ENCODE peak calls at places on chromosomes 11 and 22, in five cellular contexts. D is kidney, X is AG10803, T is neural progenitor cell, U is A549. G is an unnamed sample.

GRCh38 chr11:64919627-64920026 is 2.6 kb upstream of the ATG2A start:
- DNase-seq in D (no peak), X (no peak), T (no peak), U (no peak), G (no peak)

GRCh38 chr11:15434529-15434928 is 319.8 kb downstream of the INSC start:
- DNase-seq in D (no peak), X (no peak), T (no peak), U (no peak), G (no peak)

GRCh38 chr11:69520186-69520585 is 38.7 kb downstream of the LINC01488 start:
- DNase-seq in D (no peak), X (peak; percentile 66), T (no peak), U (no peak), G (no peak)

GRCh38 chr11:114563077-114563476 is 3.4 kb upstream of the NXPE1 start:
- DNase-seq in D (no peak), X (no peak), T (no peak), U (peak; percentile 6), G (no peak)

GRCh38 chr11:63375434-63375833 is 5.8 kb downstream of the SLC22A9 start:
- DNase-seq in D (no peak), X (no peak), T (no peak), U (no peak), G (no peak)

GRCh38 chr11:119509969-119510401 is 87.0 kb upstream of the THY1 start:
- DNase-seq in D (no peak), X (peak; percentile 89), T (no peak), U (peak; percentile 42), G (no peak)

GRCh38 chr22:49208768-49209252 is 618.9 kb downstream of the BRD1 start:
- DNase-seq in D (peak; percentile 37), X (no peak), T (peak; percentile 81), U (no peak), G (peak; percentile 40)

GRCh38 chr22:47619631-47620030 is 857.2 kb downstream of the TBC1D22A start:
- DNase-seq in D (no peak), X (no peak), T (no peak), U (no peak), G (no peak)

GRCh38 chr22:41367680-41368542 is 13.8 kb upstream of the TEF start:
- DNase-seq in D (peak; percentile 78), X (peak; percentile 72), T (peak; percentile 51), U (no peak), G (no peak)

GRCh38 chr22:40594924-40595323 is 41.6 kb downstream of the MRTFA start:
- DNase-seq in D (no peak), X (peak; percentile 24), T (no peak), U (no peak), G (no peak)

GRCh38 chr11:8018742-8019631 is 31.9 kb downstream of the EIF3F start:
- DNase-seq in D (peak; percentile 92), X (peak; percentile 74), T (peak; percentile 90), U (peak; percentile 32), G (peak; percentile 74)

GRCh38 chr11:93843906-93844305 is 6.5 kb downstream of the VSTM5 start:
- DNase-seq in D (no peak), X (no peak), T (no peak), U (no peak), G (no peak)

GRCh38 chr11:110715541-110715940 is 3.3 kb upstream of the ARHGAP20 start:
- DNase-seq in D (no peak), X (peak; percentile 31), T (no peak), U (no peak), G (no peak)

GRCh38 chr11:77400775-77401469 is 73.0 kb downstream of the PAK1 start:
- DNase-seq in D (no peak), X (no peak), T (no peak), U (no peak), G (no peak)

GRCh38 chr11:65776196-65776595 is 4.6 kb downstream of the AP5B1 start:
- DNase-seq in D (no peak), X (peak; percentile 39), T (no peak), U (no peak), G (no peak)

GRCh38 chr11:72395993-72396392 is 38.3 kb downstream of the CLPB start:
- DNase-seq in D (no peak), X (no peak), T (no peak), U (no peak), G (no peak)

GRCh38 chr11:32391965-32392553 is 43.3 kb downstream of the WT1 start:
- DNase-seq in D (no peak), X (peak; percentile 86), T (no peak), U (no peak), G (no peak)

GRCh38 chr11:76005746-76006145 is 190.7 kb downstream of the UVRAG start:
- DNase-seq in D (no peak), X (peak; percentile 12), T (no peak), U (peak; percentile 16), G (no peak)

GRCh38 chr11:72702842-72703241 is 28.6 kb upstream of the PDE2A start:
- DNase-seq in D (peak; percentile 64), X (no peak), T (no peak), U (no peak), G (no peak)

GRCh38 chr11:107769189-107769588 is 57.3 kb upstream of the SLN start:
- DNase-seq in D (no peak), X (peak; percentile 64), T (no peak), U (no peak), G (no peak)

GRCh38 chr11:2590951-2591754 is 108.6 kb downstream of the KCNQ1OT1 start:
- DNase-seq in D (peak; percentile 48), X (no peak), T (no peak), U (no peak), G (no peak)

GRCh38 chr22:44229331-44229730 is 48.6 kb downstream of the PARVG start:
- DNase-seq in D (no peak), X (no peak), T (no peak), U (no peak), G (no peak)

DNA sequence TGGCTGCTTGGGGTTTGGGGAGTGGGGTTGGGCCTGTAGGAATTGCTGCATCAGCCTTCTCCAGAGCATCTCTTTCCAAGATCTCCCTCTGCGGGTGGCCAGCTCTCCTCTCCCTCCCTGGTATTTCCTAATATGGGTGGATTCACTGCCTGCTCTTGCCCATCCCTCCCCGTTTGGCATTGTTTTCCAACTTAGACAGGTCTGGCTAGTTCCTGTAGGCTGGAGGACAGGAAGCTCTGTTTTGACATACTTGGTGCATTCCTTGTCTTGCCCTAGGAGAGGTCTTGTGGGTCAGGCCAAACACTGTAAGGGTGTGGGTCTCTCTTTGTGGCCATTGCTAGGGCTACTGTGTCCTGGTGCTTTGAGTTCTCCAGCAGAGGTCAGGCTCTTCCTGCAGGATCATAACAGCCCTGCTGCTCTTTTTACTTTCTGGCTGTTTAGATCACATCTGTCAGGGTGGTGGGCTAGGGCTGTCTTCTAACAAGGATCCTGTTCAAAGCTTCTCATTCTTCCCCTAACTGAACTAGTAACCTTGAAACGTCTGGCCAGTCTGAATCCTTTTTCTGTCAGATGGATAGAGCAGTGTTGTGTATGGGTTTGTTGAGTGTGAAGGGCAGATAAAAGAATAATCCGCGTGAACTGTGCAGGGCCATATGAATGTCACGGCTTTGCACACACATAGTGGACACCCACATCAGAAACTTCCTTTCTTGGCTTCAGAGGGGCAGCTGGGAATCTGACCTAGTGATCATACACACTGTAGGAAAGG is 18.3 kb upstream of the MICALL1 start:
- DNase-seq in D (no peak), X (peak; percentile 94), T (peak; percentile 56), U (peak; percentile 36), G (peak; percentile 64)
- TF ChIP-seq CTCF in D (peak; percentile 26), X (peak; percentile 84), T (peak; percentile 53), U (peak; percentile 20), G (no peak)

GRCh38 chr22:38964989-38965388 is 7.6 kb downstream of the APOBEC3A start:
- DNase-seq in D (peak; percentile 66), X (no peak), T (no peak), U (no peak), G (no peak)
- TF ChIP-seq CTCF in D (no peak), X (no peak), T (no peak), U (no peak), G (no peak)

GRCh38 chr11:34869425-34869824 is 46.8 kb downstream of the APIP start:
- DNase-seq in D (no peak), X (no peak), T (peak; percentile 30), U (peak; percentile 18), G (no peak)
- TF ChIP-seq CTCF in D (no peak), X (no peak), T (peak; percentile 38), U (no peak), G (peak; percentile 43)

GRCh38 chr11:104154296-104154695 is 9.7 kb downstream of the PDGFD start:
- DNase-seq in D (no peak), X (no peak), T (peak; percentile 28), U (no peak), G (no peak)

GRCh38 chr11:104148074-104148473 is 15.9 kb downstream of the PDGFD start:
- DNase-seq in D (no peak), X (peak; percentile 71), T (no peak), U (no peak), G (no peak)

GRCh38 chr11:104148696-104149095 is 15.3 kb downstream of the PDGFD start:
- DNase-seq in D (no peak), X (no peak), T (no peak), U (no peak), G (no peak)

GRCh38 chr11:104152941-104153340 is 11.0 kb downstream of the PDGFD start:
- DNase-seq in D (no peak), X (no peak), T (no peak), U (no peak), G (no peak)

DNA sequence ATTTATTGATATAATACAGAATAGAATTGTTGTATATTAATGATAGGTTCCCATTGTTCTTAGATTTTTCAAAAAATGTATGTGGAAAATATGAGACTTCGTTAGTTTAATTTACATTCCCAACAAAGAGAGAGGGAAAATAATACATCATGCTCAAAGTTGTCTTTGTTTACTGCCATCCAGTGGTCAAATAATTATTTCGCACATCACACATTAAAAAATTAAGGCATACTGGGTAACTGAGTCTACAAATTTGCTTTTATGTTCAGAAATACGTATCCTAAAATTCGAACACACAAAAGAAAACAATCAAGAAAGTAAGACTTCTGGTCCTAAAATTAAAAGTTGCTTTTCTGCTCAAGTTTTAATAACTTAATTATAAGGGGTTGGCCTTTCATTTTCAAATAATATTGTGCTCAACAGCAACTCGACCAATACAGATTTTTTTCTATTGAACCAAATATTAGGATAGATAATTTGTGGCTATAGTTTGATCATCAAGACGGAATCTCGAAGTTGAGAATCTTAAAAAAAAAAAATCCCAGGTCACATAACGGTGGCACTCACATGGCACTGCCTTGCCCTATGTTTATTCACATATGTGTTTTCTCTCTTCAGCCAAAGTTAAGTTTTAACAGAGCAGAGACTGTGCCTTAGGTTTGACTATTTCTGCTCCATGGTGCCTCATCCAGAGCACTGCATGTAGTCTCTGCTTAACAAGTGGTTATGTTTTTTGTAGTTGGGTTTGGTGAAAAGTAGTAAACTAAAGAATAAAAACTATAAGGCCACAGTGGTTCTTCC is 12.3 kb downstream of the PDGFD start:
- DNase-seq in D (no peak), X (peak; percentile 15), T (no peak), U (no peak), G (no peak)
- TF ChIP-seq CTCF in D (peak; percentile 31), X (peak; percentile 53), T (peak; percentile 54), U (no peak), G (peak; percentile 62)

GRCh38 chr22:32177221-32177765 is 18.2 kb upstream of the C22orf42 start:
- DNase-seq in D (no peak), X (no peak), T (peak; percentile 6), U (no peak), G (no peak)

GRCh38 chr22:32181043-32181442 is 21.9 kb upstream of the C22orf42 start:
- DNase-seq in D (no peak), X (no peak), T (no peak), U (no peak), G (no peak)

GRCh38 chr22:32175751-32176644 is 16.9 kb upstream of the C22orf42 start:
- DNase-seq in D (no peak), X (no peak), T (peak; percentile 73), U (no peak), G (peak; percentile 44)
- TF ChIP-seq CTCF in D (no peak), X (no peak), T (peak; percentile 41), U (no peak), G (no peak)

GRCh38 chr11:44467413-44467812 is 98.0 kb upstream of the CD82 start:
- DNase-seq in D (no peak), X (no peak), T (peak; percentile 59), U (no peak), G (no peak)
- TF ChIP-seq CTCF in D (no peak), X (no peak), T (no peak), U (no peak), G (no peak)